ENCODE peak calls at places on chromosome 3, in seven cellular contexts. B is prostate gland; E is gastrocnemius medialis; Y is astrocyte; Z is H1; U is neuronal stem cell; D is CD8-positive, alpha-beta memory T cell. C is an unnamed sample. For H3K36me3, the result is how much of the 10 kb centered on the place peaks cover.

GRCh38 chr3:43426388-43426787 is 140.0 kb downstream of the SNRK start:
- DNase-seq in D (no peak), Y (no peak), E (peak), Z (no peak), U (no peak), B (no peak), C (no peak)

GRCh38 chr3:24680214-24680967 is 185.7 kb upstream of the THRB start:
- DNase-seq in B (peak), U (peak), E (peak), D (peak), Z (no peak), Y (no peak), C (peak)

GRCh38 chr3:98986073-98986472 is 84.6 kb upstream of the DCBLD2 start:
- DNase-seq in E (no peak), U (peak), Y (peak), D (no peak), Z (peak), B (no peak), C (no peak)

GRCh38 chr3:123499316-123499715 is 50.4 kb upstream of the ADCY5 start:
- DNase-seq in U (no peak), Z (no peak), E (no peak), B (no peak), D (no peak), Y (peak), C (no peak)

GRCh38 chr3:146653978-146654377 is 48.8 kb upstream of the PLSCR5 start:
- DNase-seq in E (no peak), U (no peak), B (no peak), D (no peak), Z (no peak), Y (no peak), C (no peak)

GRCh38 chr3:45773044-45773443 is 23.3 kb downstream of the SLC6A20 start:
- DNase-seq in D (no peak), Z (no peak), E (no peak), Y (no peak), B (no peak), U (no peak), C (no peak)

GRCh38 chr3:46386206-46386605 is 15.5 kb downstream of the CCR5 start:
- DNase-seq in Y (peak), B (peak), Z (no peak), E (no peak), D (no peak), U (no peak), C (no peak)

GRCh38 chr3:65914740-65915366 is 123.9 kb downstream of the MAGI1 start:
- DNase-seq in B (no peak), D (no peak), E (no peak), Y (no peak), Z (no peak), U (no peak), C (no peak)

GRCh38 chr3:144463916-144464315 is 492.3 kb downstream of the DIPK2A start:
- DNase-seq in Y (no peak), B (no peak), U (no peak), E (no peak), D (no peak), Z (no peak), C (no peak)

GRCh38 chr3:107236661-107237375 is 140.4 kb upstream of the CCDC54 start:
- DNase-seq in E (no peak), U (no peak), B (no peak), Y (no peak), Z (no peak), D (no peak), C (no peak)

DNA sequence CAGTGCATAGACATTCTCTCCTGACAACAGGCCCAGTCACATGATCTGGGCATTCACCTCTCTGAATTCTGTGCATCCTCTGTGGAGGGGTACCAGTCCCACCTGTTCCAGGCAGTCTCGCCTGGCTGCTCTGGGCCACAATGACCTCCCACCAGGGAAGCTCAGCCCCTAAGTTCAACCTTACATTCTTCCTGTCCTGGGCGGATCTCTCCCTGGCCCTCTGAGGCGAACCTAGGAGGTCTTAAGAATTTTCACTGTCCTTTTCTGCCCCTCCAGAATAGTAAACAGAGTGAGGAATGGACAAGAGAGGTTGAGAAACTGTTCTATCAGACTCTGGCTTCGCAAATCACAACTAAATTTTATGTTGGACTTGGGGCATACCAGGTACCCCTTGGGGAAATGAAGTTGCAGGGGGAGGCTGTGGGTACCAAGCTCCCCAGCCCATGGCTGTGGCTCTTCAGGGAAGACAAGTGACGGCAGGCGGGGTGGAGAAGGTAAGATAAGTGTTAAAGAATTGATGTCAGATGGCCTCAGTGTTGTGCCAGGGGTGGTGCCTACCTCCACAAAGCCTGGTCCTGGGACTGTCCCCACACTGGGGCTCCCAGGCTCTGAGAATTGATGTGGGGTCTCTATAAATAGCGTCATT is 5.3 kb downstream of the SCN5A start:
- DNase-seq in E (no peak), Y (no peak), D (no peak), B (no peak), U (no peak), Z (no peak), C (peak)
- H3K4me3 ChIP-seq in E (no peak), Y (no peak), D (no peak), B (no peak), U (no peak), Z (no peak), C (no peak)

GRCh38 chr3:52262447-52262846 is 16.0 kb downstream of the WDR82 start:
- DNase-seq in D (no peak), Z (no peak), Y (no peak), E (no peak), B (no peak), U (no peak), C (no peak)

GRCh38 chr3:52259448-52259847 is 13.9 kb downstream of the PPM1M start:
- DNase-seq in E (no peak), B (no peak), Z (no peak), U (no peak), Y (no peak), D (no peak), C (no peak)

GRCh38 chr3:52256622-52257021 is 11.1 kb downstream of the PPM1M start:
- DNase-seq in B (no peak), U (no peak), Z (no peak), D (no peak), E (no peak), Y (no peak), C (peak)

GRCh38 chr3:52257911-52258310 is 12.4 kb downstream of the PPM1M start:
- DNase-seq in B (no peak), U (no peak), D (no peak), E (no peak), Y (peak), Z (no peak), C (no peak)

DNA sequence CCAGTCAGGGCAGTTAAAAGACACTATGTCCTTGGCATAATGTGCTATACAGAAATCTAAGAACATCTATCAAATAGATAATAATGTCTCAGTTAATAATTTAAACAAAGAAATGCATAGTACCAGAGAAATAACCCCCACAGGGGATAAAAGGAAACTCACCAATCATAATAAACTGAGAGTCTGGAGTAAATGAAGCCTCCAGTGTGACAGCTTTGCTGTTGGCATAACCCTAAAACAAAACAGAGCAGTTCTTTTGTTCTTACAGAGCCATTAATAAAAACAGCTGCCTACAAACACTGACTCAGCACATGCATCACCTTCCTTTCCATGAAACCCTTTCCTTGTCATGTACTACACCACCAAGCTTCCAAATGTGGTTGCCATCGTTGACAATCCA is 13.5 kb downstream of the PPM1M start:
- DNase-seq in Z (no peak), Y (no peak), E (no peak), B (no peak), U (no peak), D (no peak), C (no peak)
- H3K36me3 ChIP-seq in Z (half or more), Y (half or more), E (half or more), B (under half), U (half or more), D (half or more), C (half or more)

DNA sequence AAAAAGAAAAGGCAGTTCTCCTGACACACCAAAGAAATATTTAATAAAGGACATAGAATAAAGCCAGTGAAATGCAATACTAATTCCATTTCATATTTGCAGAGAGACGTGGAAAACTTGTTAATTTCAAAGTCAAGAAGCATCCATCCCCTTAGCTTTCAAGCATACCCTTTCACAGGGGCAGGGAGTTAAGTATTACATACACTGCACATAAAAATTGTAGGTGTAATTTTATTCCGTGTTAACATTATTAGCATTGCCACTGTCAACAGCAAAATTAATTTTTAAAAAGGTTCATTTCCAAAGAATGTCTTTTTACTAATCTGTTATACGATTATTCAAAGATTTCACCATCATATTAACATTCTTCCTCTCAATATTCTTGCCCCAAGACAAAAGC is 518.0 kb downstream of the MECOM start:
- DNase-seq in Z (no peak), D (no peak), B (no peak), U (no peak), Y (no peak), E (no peak), C (no peak)
- H3K4me3 ChIP-seq in Z (peak), D (no peak), B (peak), U (peak), Y (peak), E (peak), C (peak)

DNA sequence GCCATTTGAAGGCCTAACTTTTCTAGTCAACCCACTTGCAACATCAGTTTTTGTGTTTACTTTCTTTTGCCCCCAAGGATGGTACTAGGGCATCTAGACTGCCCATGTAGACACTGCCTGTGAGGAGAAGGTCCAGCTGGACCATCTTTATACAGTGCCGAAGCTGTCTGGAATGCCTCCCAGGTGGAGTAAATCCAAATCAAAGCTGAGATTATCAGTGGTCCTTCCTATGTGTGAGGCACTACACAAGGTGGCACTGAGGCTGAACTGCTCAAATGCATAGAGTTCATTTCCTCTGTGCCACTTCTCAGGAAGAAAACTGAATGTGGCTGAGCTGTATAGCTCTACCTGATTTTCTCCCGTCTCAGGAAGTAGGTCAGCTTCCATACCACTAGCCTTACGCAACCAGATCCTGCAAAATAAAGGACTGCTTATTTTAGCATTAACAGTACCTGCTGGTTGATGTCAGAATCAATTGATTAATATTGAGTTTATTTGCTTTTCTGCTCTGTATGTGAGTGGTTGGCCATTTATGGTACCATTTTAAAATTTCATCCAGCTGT is 106.1 kb downstream of the GHSR start:
- DNase-seq in U (no peak), B (no peak), Y (no peak), E (no peak), D (no peak), Z (no peak), C (no peak)
- H3K36me3 ChIP-seq in U (under half), B (under half), Y (half or more), E (half or more), D (under half), Z (under half), C (half or more)

C was measured in right atrium auricular region.